ENCODE peak calls at places on chromosome 5, in four cellular contexts. B is ovary, F is transverse colon, Y is K562. J is an unnamed sample.

GRCh38 chr5:14399054-14399657 is 182.4 kb upstream of the OTULINL start:
- DNase-seq in Y (peak), F (no peak), B (no peak), J (no peak)

GRCh38 chr5:78467744-78468357 is 107.4 kb downstream of the SCAMP1 start:
- DNase-seq in Y (peak), F (no peak), B (no peak), J (peak)

GRCh38 chr5:170200876-170201275 is 31.9 kb upstream of the C5orf58 start:
- DNase-seq in F (no peak), B (no peak), Y (no peak), J (no peak)

GRCh38 chr5:40258205-40258604 is 421.5 kb upstream of the PTGER4 start:
- DNase-seq in F (no peak), Y (no peak), B (no peak), J (no peak)

GRCh38 chr5:118919016-118919415 is 69.3 kb downstream of the DTWD2 start:
- DNase-seq in B (no peak), F (no peak), Y (no peak), J (no peak)

GRCh38 chr5:130871346-130872086 is 293.5 kb downstream of the HINT1 start:
- DNase-seq in F (peak), B (no peak), Y (peak), J (peak)

GRCh38 chr5:150077060-150077459 is 9.3 kb downstream of the CSF1R start:
- DNase-seq in F (no peak), Y (no peak), B (no peak), J (no peak)

GRCh38 chr5:127801751-127802476 is 98.7 kb downstream of the CCDC192 start:
- DNase-seq in F (no peak), B (no peak), Y (no peak), J (no peak)

GRCh38 chr5:150241298-150242225 is 48.0 kb downstream of the CAMK2A start:
- DNase-seq in F (no peak), Y (no peak), B (no peak), J (no peak)

GRCh38 chr5:79119486-79119885 is 7.9 kb downstream of the BHMT start:
- DNase-seq in Y (no peak), B (no peak), F (no peak), J (peak)

GRCh38 chr5:171568389-171568788 is 148.9 kb downstream of the FGF18 start:
- DNase-seq in B (no peak), F (no peak), Y (no peak), J (no peak)

GRCh38 chr5:150295172-150295611 is 5.6 kb upstream of the CAMK2A start:
- DNase-seq in B (peak), F (peak), Y (no peak), J (no peak)

GRCh38 chr5:154077692-154078091 is 38.9 kb downstream of the MFAP3 start:
- DNase-seq in Y (no peak), B (no peak), F (no peak), J (peak)

DNA sequence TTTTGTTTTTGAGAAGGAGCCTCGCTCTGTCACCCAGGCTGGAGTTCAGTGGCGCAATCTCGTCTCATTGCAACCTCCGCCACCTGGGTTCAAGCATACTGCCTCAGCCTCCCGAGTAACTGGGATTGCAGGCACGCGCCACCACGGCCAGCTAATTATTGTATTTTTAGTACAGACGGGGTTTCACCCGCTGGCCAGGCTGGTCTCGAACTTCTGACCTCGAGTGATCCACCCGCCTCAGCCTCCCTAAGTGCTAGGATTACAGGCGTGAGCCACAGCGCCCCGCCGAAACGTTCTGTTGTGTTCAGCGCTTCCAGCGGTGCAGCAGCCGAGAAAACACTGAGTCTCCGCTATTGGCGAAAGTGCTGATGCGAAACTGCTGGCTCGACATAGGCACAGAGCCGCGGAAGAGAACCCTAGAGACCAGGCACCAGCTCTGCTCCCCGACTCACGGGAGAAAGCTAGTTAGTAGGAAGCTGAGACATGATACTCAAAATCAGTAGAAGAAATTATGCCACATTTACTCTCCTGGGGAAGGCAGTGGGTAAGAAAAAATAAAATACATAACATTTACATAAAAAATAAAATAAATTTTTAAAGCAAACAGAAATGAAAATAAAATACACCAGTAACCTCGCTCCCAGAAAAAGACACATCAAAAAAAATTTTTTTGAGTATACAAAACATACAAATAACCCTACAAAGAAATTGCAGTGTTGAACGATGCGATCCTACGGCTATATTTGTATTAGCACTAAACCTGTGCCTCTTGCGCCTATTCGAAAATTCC is 31.6 kb downstream of the ANXA2R start:
- DNase-seq in F (peak), B (peak), Y (peak), J (no peak)
- TF ChIP-seq CTCF in F (no peak), B (no peak), Y (peak), J (no peak)

GRCh38 chr5:56550227-56550626 is 265.1 kb upstream of the MAP3K1 start:
- DNase-seq in Y (no peak), F (no peak), B (no peak), J (no peak)
- H3K4me3 ChIP-seq in Y (no peak), F (no peak), B (no peak), J (no peak)

DNA sequence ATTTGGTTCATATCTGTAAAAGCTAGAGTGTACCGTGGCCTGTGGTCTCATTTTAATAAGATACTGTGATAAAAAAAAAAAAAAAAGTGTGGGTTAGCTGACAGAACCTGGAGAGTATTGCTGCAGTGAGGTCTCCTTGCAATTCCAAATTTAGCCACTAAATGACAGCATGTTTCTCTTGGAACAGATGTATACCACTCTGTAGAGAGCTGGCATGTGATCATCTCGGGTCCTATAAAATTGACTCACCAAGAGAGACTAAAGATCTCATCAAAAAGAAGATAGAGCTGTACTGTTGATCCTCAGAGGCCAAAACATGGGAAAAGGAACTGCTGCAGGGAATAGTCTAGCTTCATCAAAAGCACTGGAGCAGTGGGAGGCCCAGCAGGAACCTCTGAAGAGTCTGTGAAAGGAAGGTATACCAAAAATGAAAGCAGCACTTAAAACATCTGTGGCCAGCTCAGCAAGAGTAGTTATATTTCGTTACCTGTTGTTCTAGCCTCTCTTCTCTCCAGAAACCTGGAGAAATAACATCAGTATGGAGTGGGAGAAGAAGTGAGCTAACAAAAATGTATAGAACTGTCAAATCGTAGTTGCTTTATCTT is 826.8 kb downstream of the EFNA5 start:
- DNase-seq in F (no peak), B (no peak), Y (no peak), J (peak)
- TF ChIP-seq CTCF in F (peak), B (no peak), Y (no peak), J (peak)

GRCh38 chr5:133934311-133934710 is 34.1 kb downstream of the C5orf15 start:
- DNase-seq in F (no peak), B (no peak), Y (no peak), J (no peak)

GRCh38 chr5:133933670-133934295 is 34.6 kb downstream of the C5orf15 start:
- DNase-seq in B (no peak), F (no peak), Y (peak), J (no peak)

GRCh38 chr5:133936611-133937015 is 31.8 kb downstream of the C5orf15 start:
- DNase-seq in F (no peak), B (no peak), Y (peak), J (no peak)

GRCh38 chr5:133933169-133933509 is 35.3 kb downstream of the C5orf15 start:
- DNase-seq in Y (no peak), F (no peak), B (no peak), J (no peak)

GRCh38 chr5:133934822-133935793 is 33.3 kb downstream of the C5orf15 start:
- DNase-seq in F (no peak), Y (no peak), B (no peak), J (no peak)
- H3K4me3 ChIP-seq in F (no peak), Y (no peak), B (no peak), J (no peak)

GRCh38 chr5:122897283-122897602 is 51.8 kb downstream of the SNX24 start:
- DNase-seq in B (no peak), Y (no peak), F (no peak), J (no peak)
- TF ChIP-seq CTCF in B (no peak), Y (no peak), F (no peak), J (no peak)

DNA sequence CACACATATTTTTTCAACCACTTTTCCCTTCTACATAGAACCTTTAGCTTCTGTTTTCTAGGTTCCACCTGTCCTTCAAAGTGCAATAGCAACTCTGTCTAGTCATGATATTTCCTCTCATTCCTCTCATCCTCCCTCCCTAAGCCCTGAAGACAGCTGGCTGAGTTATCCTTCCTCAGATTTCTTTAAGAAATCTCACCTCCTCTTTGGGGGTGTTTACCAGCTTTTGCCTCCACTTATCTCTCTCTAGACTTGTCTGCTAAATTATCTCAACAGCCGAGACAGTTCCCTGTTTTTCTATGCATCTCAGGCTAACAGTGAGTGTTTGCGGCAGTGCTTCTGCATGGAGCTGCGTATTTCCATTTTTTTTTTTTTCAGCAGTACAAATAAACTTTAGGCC is 20.8 kb downstream of the KCTD16 start:
- DNase-seq in F (no peak), B (no peak), Y (no peak), J (no peak)
- H3K4me3 ChIP-seq in F (no peak), B (no peak), Y (no peak), J (no peak)

DNA sequence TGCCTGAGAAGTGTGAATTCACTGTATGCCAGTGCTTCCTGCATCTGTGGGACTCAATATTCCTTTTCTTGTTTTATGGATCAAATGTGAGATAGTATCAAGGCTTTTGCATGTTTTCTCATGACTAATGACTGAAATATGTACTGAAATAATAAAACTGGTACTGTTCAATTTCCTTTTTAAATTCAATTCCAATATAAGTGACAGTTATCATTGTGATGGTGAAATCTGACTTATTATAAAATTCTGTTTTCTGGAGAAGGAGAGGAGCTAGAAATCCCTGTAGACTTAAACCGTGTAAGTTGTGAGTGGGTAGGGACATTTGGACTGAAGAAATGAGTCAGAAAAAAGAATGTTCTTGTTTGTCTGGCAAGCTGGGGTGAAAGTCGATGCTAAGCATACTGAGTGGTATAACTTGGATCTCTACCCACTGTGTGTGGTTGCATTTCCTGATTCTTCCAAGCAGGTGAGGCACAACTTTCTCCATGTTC is 245.2 kb downstream of the EFNA5 start:
- DNase-seq in Y (no peak), F (no peak), B (no peak), J (peak)
- TF ChIP-seq CTCF in Y (no peak), F (no peak), B (no peak), J (no peak)